ENCODE peak calls at places on chromosomes 11 and 22, in seven cellular contexts. G is sigmoid colon; B is NCI-H460; F is stimulated activated CD4-positive, alpha-beta T cell treated with anti-CD3 and anti-CD28 coated beads, Interleukin-1b, Interleukin-23, amount 100 ng/mL, for 4 hours; O is stimulated activated CD8-positive, alpha-beta memory T cell treated with anti-CD3 and anti-CD28 coated beads, Interleukin-12 subunit alpha, Interleukin-12 subunit beta, amount 100 ng/mL, for 4 hours; P is caudate nucleus; M is ACHN. D is an unnamed sample.

GRCh38 chr11:33376331-33377099 is 119.3 kb downstream of the HIPK3 start:
- DNase-seq in G (no peak), O (no peak), F (no peak), M (no peak), P (no peak), B (no peak), D (no peak)

GRCh38 chr22:17884951-17885350 is 110.7 kb upstream of the BID start:
- DNase-seq in G (no peak), B (no peak), F (no peak), O (no peak), M (no peak), P (no peak), D (no peak)

GRCh38 chr22:24758164-24758799 is 16.2 kb downstream of the PIWIL3 start:
- DNase-seq in O (no peak), F (peak), B (peak), G (peak), P (no peak), M (peak), D (peak)

GRCh38 chr11:22792497-22792896 is 37.1 kb downstream of the SVIP start:
- DNase-seq in M (no peak), P (peak), F (no peak), O (no peak), B (peak), G (no peak), D (peak)

GRCh38 chr11:113577356-113578163 is 102.4 kb upstream of the DRD2 start:
- DNase-seq in M (no peak), G (no peak), B (no peak), O (no peak), F (no peak), P (no peak), D (no peak)

GRCh38 chr11:61133145-61133544 is 28.1 kb downstream of the VPS37C start:
- DNase-seq in F (no peak), M (no peak), G (peak), P (no peak), B (no peak), O (no peak), D (no peak)

GRCh38 chr11:35005156-35005780 is 88.8 kb downstream of the PDHX start:
- DNase-seq in B (no peak), P (no peak), O (no peak), F (no peak), M (no peak), G (no peak), D (no peak)

GRCh38 chr11:110989734-110990133 is 255.8 kb upstream of the POU2AF2 start:
- DNase-seq in F (no peak), O (no peak), P (no peak), B (no peak), M (no peak), G (peak), D (no peak)

GRCh38 chr11:96105197-96105895 is 181.4 kb upstream of the MTMR2 start:
- DNase-seq in B (no peak), O (no peak), F (no peak), G (no peak), P (no peak), M (no peak), D (no peak)

GRCh38 chr22:33726294-33726711 is 194.0 kb downstream of the LARGE1 start:
- DNase-seq in F (no peak), P (no peak), O (no peak), M (no peak), B (no peak), G (peak), D (no peak)

GRCh38 chr11:78318321-78318720 is 99.3 kb downstream of the GAB2 start:
- DNase-seq in B (no peak), G (no peak), M (no peak), F (no peak), P (no peak), O (no peak), D (no peak)

GRCh38 chr11:67592880-67593624 is 9.4 kb downstream of the GSTP1 start:
- DNase-seq in P (no peak), B (no peak), M (no peak), G (peak), F (no peak), O (no peak), D (no peak)

GRCh38 chr22:44437493-44438015 is 60.5 kb downstream of the RTL6 start:
- DNase-seq in G (peak), M (peak), B (no peak), O (no peak), P (no peak), F (no peak), D (no peak)

GRCh38 chr11:120547871-120548681 is 36.5 kb downstream of the GRIK4 start:
- DNase-seq in P (peak), B (no peak), O (no peak), G (peak), F (no peak), M (peak), D (peak)

GRCh38 chr11:65211293-65212105 is 29.8 kb downstream of the CAPN1 start:
- DNase-seq in O (no peak), P (no peak), F (no peak), M (no peak), B (no peak), G (peak), D (no peak)

GRCh38 chr11:9226514-9226913 is 38.6 kb downstream of the DENND5A start:
- DNase-seq in O (no peak), F (no peak), B (no peak), M (no peak), P (no peak), G (no peak), D (no peak)

GRCh38 chr22:38213319-38214247 is 11.8 kb downstream of the MAFF start:
- DNase-seq in F (no peak), B (no peak), P (no peak), G (no peak), O (no peak), M (no peak), D (no peak)

GRCh38 chr22:32752868-32753520 is 48.5 kb upstream of the TIMP3 start:
- DNase-seq in B (no peak), P (no peak), M (no peak), O (no peak), G (peak), F (no peak), D (no peak)

GRCh38 chr11:44304091-44305084 is 5.6 kb downstream of the ALX4 start:
- DNase-seq in M (no peak), G (no peak), O (no peak), B (no peak), P (no peak), F (no peak), D (no peak)

GRCh38 chr11:34158661-34159060 is 53.2 kb downstream of the NAT10 start:
- DNase-seq in B (no peak), O (no peak), G (no peak), F (no peak), M (no peak), P (no peak), D (no peak)

GRCh38 chr11:61602775-61603569 is 22.1 kb upstream of the SYT7 start:
- DNase-seq in F (no peak), M (peak), G (peak), O (no peak), P (peak), B (no peak), D (no peak)

GRCh38 chr11:12897390-12897789 is 111.7 kb upstream of the RASSF10 start:
- DNase-seq in M (no peak), G (no peak), F (no peak), O (no peak), B (no peak), P (no peak), D (peak)

GRCh38 chr22:43992331-43992821 is 31.7 kb upstream of the PARVB start:
- DNase-seq in M (no peak), B (no peak), O (no peak), P (no peak), F (no peak), G (peak), D (no peak)

GRCh38 chr11:66768088-66768521 is 39.1 kb upstream of the SPTBN2 start:
- DNase-seq in P (no peak), M (peak), F (no peak), G (no peak), O (no peak), B (no peak), D (no peak)

GRCh38 chr22:31210830-31211503 is 1.1 kb upstream of the LIMK2 start:
- DNase-seq in F (no peak), P (no peak), B (peak), G (no peak), M (no peak), O (no peak), D (no peak)

GRCh38 chr22:26702906-26703830 is 45.8 kb downstream of the MIAT start:
- DNase-seq in B (no peak), M (no peak), P (no peak), G (no peak), F (no peak), O (no peak), D (no peak)

GRCh38 chr11:122115520-122116343 is at the start of gene BLID:
- DNase-seq in B (no peak), F (no peak), O (no peak), P (peak), M (peak), G (peak), D (peak)

GRCh38 chr11:114586797-114587196 is 8.8 kb downstream of the NXPE4 start:
- DNase-seq in M (no peak), F (no peak), B (no peak), O (no peak), P (no peak), G (no peak), D (no peak)

GRCh38 chr11:122663056-122663740 is 7.7 kb downstream of the UBASH3B start:
- DNase-seq in F (no peak), P (no peak), O (no peak), G (no peak), B (no peak), M (no peak), D (no peak)

GRCh38 chr11:61126266-61126665 is 24.0 kb downstream of the CD5 start:
- DNase-seq in G (no peak), M (no peak), O (no peak), P (no peak), B (no peak), F (no peak), D (peak)

D was measured in globus pallidus.